ENCODE peak calls at places on chromosomes 5 and 9, in seven cellular contexts. K is H9, E is IMR-90, S is neuronal stem cell, M is mesendoderm, R is H1, W is trophoblast cell. T is an unnamed sample. For H3K4me1, the result is how much of the 10 kb centered on the place peaks cover.

GRCh38 chr5:10424124-10424731 is 17.5 kb upstream of the ROPN1L start:
- DNase-seq in K (peak), E (peak), S (no peak), M (peak), R (no peak), W (peak), T (peak)

GRCh38 chr9:77793909-77794308 is 145.8 kb upstream of the GNA14 start:
- DNase-seq in K (no peak), E (peak), S (no peak), M (no peak), R (no peak), W (no peak), T (peak)

GRCh38 chr5:156479864-156480263 is 152.9 kb downstream of the SGCD start:
- DNase-seq in K (no peak), E (peak), S (no peak), M (peak), R (no peak), W (peak), T (peak)

GRCh38 chr5:36418172-36418979 is 116.7 kb upstream of the RANBP3L start:
- DNase-seq in K (no peak), E (no peak), S (no peak), M (no peak), R (no peak), W (peak), T (no peak)

GRCh38 chr9:127523312-127523851 is 72.1 kb downstream of the LRSAM1 start:
- DNase-seq in K (no peak), E (peak), S (no peak), M (peak), R (no peak), W (peak), T (peak)

GRCh38 chr9:129748249-129748648 is 4.6 kb downstream of the PTGES start:
- DNase-seq in K (no peak), E (peak), S (no peak), M (no peak), R (no peak), W (no peak), T (no peak)

GRCh38 chr9:109382585-109382984 is 61.7 kb upstream of the EPB41L4B start:
- DNase-seq in K (no peak), E (no peak), S (no peak), M (no peak), R (no peak), W (no peak), T (no peak)

GRCh38 chr5:63963080-63963735 is 963 bp upstream of the HTR1A start:
- DNase-seq in K (peak), E (peak), S (peak), M (peak), R (no peak), W (peak), T (peak)

GRCh38 chr5:41094871-41095270 is 23.7 kb upstream of the MROH2B start:
- DNase-seq in K (no peak), E (no peak), S (no peak), M (peak), R (no peak), W (peak), T (no peak)

GRCh38 chr5:39412995-39413394 is 11.8 kb downstream of the DAB2 start:
- DNase-seq in K (no peak), E (no peak), S (no peak), M (no peak), R (no peak), W (no peak), T (no peak)

GRCh38 chr9:122780026-122780425 is 8.7 kb upstream of the OR5C1 start:
- DNase-seq in K (no peak), E (no peak), S (no peak), M (no peak), R (no peak), W (peak), T (no peak)

GRCh38 chr5:107806705-107807104 is 136.0 kb upstream of the EFNA5 start:
- DNase-seq in K (no peak), E (peak), S (no peak), M (peak), R (no peak), W (peak), T (peak)

GRCh38 chr5:139746691-139747582 is 48.7 kb upstream of the PSD2 start:
- DNase-seq in K (peak), E (peak), S (no peak), M (peak), R (no peak), W (no peak), T (peak)

GRCh38 chr5:148353634-148354033 is 18.3 kb downstream of the SPINK9 start:
- DNase-seq in K (no peak), E (no peak), S (no peak), M (no peak), R (no peak), W (no peak), T (no peak)

GRCh38 chr5:136679233-136679632 is 313.9 kb upstream of the TRPC7 start:
- DNase-seq in K (no peak), E (no peak), S (no peak), M (peak), R (no peak), W (no peak), T (no peak)

GRCh38 chr5:11609570-11610322 is 294.5 kb downstream of the CTNND2 start:
- DNase-seq in K (no peak), E (no peak), S (no peak), M (no peak), R (no peak), W (no peak), T (no peak)

GRCh38 chr5:137564475-137564961 is 65.4 kb upstream of the SPOCK1 start:
- DNase-seq in K (no peak), E (no peak), S (no peak), M (no peak), R (no peak), W (no peak), T (no peak)

GRCh38 chr5:109611505-109611904 is 78.2 kb upstream of the MAN2A1 start:
- DNase-seq in K (no peak), E (no peak), S (no peak), M (no peak), R (no peak), W (no peak), T (no peak)

GRCh38 chr9:37027582-37028424 is 6.3 kb downstream of the PAX5 start:
- DNase-seq in K (peak), E (peak), S (peak), M (peak), R (peak), W (peak), T (peak)

GRCh38 chr5:15544039-15544438 is 44.1 kb downstream of the FBXL7 start:
- DNase-seq in K (no peak), E (no peak), S (no peak), M (no peak), R (no peak), W (no peak), T (no peak)

GRCh38 chr9:125594211-125594610 is 112.8 kb downstream of the MAPKAP1 start:
- DNase-seq in K (no peak), E (no peak), S (no peak), M (no peak), R (no peak), W (no peak), T (no peak)

GRCh38 chr5:33272288-33272687 is 168.5 kb upstream of the TARS1 start:
- DNase-seq in K (no peak), E (peak), S (no peak), M (no peak), R (no peak), W (peak), T (peak)

GRCh38 chr5:118208031-118208453 is 780.3 kb downstream of the DTWD2 start:
- DNase-seq in K (no peak), E (no peak), S (no peak), M (no peak), R (no peak), W (no peak), T (no peak)

GRCh38 chr9:86494644-86495081 is 140.5 kb upstream of the TUT7 start:
- DNase-seq in K (no peak), E (peak), S (no peak), M (no peak), R (no peak), W (peak), T (peak)

GRCh38 chr5:180105827-180106312 is 34.3 kb upstream of the RNF130 start:
- DNase-seq in K (no peak), E (no peak), S (no peak), M (no peak), R (no peak), W (peak), T (no peak)

GRCh38 chr5:98497391-98497790 is 276.1 kb upstream of the RGMB start:
- DNase-seq in K (no peak), E (no peak), S (no peak), M (no peak), R (no peak), W (no peak), T (peak)

GRCh38 chr9:14313378-14313940 is 482 bp downstream of the NFIB start:
- DNase-seq in K (peak), E (peak), S (no peak), M (peak), R (no peak), W (peak), T (peak)

GRCh38 chr5:177496111-177497010 is 1.0 kb downstream of the PDLIM7 start:
- DNase-seq in K (peak), E (peak), S (peak), M (peak), R (no peak), W (peak), T (peak)

GRCh38 chr5:20420991-20421595 is 433.1 kb upstream of the CDH18 start:
- DNase-seq in K (peak), E (no peak), S (no peak), M (peak), R (no peak), W (no peak), T (no peak)

GRCh38 chr9:85024374-85024773 is 354.8 kb downstream of the NTRK2 start:
- DNase-seq in K (no peak), E (no peak), S (no peak), M (no peak), R (no peak), W (no peak), T (no peak)

GRCh38 chr9:132410642-132411041 is 631 bp downstream of the CFAP77 start:
- DNase-seq in K (no peak), E (no peak), S (no peak), M (no peak), R (no peak), W (no peak), T (no peak)

GRCh38 chr5:132416306-132417009 is 46.9 kb downstream of the SLC22A5 start:
- DNase-seq in K (no peak), E (no peak), S (no peak), M (no peak), R (no peak), W (peak), T (no peak)

GRCh38 chr9:89361031-89361430 is 42.7 kb downstream of the SECISBP2 start:
- DNase-seq in K (peak), E (no peak), S (no peak), M (no peak), R (no peak), W (no peak), T (no peak)

GRCh38 chr9:37455884-37456647 is 9.2 kb downstream of the ZBTB5 start:
- DNase-seq in K (no peak), E (no peak), S (no peak), M (no peak), R (no peak), W (no peak), T (no peak)

GRCh38 chr9:131008909-131009618 is at the start of gene LAMC3:
- DNase-seq in K (peak), E (no peak), S (no peak), M (peak), R (no peak), W (peak), T (no peak)

GRCh38 chr5:113678924-113679575 is 165.6 kb downstream of the YTHDC2 start:
- DNase-seq in K (peak), E (peak), S (peak), M (peak), R (no peak), W (peak), T (peak)

GRCh38 chr5:93915142-93915553 is 173.7 kb upstream of the POU5F2 start:
- DNase-seq in K (no peak), E (peak), S (no peak), M (peak), R (no peak), W (peak), T (peak)
- H3K4me1 ChIP-seq in K (under half), E (under half), S (under half), M (under half), R (under half), W (under half), T (under half)

GRCh38 chr9:120713257-120714087 is 798 bp downstream of the MEGF9 start:
- DNase-seq in K (peak), E (no peak), S (no peak), M (no peak), R (no peak), W (peak), T (no peak)
- H3K23ac ChIP-seq in K (no peak), E (peak), S (peak), M (peak), R (no peak), W (no peak), T (no peak)

DNA sequence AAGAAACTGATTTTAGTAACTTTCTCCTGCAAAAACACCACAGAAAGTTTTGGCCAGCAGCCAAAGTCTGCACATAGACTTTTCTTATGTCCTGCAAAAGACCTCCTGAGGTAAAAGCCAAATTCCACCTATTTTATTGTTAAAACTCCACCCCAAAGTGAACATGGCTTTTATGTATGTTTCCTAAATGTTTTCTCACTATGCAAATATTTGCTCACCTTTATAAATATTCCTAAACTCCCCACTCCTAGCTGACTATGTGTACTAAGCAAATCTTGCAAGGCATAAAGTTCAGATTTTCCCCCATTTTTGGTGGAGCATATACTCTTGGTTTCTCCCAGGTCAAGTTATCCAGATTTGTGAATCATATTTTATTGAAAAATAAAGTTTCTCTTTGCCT is 446.2 kb downstream of the DNAH5 start:
- DNase-seq in K (no peak), E (no peak), S (no peak), M (no peak), R (no peak), W (no peak), T (no peak)
- H3K4me1 ChIP-seq in K (under half), E (under half), S (under half), M (under half), R (under half), W (under half), T (under half)

DNA sequence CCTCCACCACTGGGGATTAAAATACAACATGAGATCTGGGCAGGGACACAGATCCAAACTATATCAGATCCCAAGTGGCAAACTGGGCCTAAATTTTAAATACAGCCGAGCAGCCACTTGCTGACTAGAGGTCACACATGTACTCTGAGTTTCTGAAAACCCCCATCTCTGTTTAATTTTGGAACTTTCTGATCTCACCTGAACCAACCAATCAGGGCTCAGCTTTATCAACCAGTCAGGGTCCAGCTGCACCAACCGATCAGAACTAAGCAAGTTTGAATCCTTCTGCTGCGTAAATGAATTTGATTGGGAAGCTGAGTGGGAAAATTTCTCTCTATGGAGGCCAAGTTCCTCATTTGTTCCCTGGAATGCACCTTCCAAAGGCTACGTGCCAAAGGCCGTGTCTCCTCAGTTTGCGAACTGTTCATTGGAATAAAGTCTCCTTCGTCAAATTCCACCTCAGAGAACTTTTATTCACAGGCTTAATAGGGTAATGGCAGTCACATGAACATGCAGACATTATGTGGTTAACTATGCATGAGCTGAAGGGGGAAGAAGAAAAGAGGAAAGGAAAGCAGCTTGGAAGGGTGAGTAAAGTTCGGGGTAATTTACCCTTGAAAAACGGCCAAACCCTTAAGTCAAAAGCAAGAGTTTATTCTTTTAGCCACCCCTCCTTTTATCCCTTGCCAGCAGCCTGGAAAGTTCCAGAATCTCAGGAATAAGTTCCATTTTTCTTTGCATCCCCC is 3.7 kb downstream of the CD180 start:
- DNase-seq in K (no peak), E (no peak), S (no peak), M (no peak), R (no peak), W (peak), T (no peak)
- H3K23ac ChIP-seq in K (no peak), E (no peak), S (no peak), M (no peak), R (no peak), W (no peak), T (no peak)

DNA sequence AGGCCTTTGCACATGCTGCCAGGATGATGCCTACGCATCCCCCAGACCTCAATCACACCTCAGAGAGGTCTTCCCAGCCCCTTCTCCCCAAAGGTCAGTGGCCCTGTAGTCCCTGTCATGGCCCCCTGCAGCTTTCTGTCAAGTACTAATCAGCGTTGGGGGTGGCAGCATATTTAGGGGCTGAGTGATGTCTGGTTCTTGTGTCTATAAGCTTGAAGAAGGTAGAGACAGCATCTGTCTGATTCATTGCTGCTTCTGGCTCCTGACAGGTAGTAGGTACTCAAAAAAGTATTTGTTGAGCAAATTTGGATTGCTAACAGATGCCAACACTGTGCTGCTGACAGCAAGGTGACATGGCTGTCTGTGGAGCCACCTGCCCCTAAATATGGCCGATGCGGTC is 51.6 kb upstream of the RPL26L1 start:
- DNase-seq in K (no peak), E (no peak), S (no peak), M (no peak), R (no peak), W (no peak), T (no peak)
- H3K4me1 ChIP-seq in K (under half), E (half or more), S (under half), M (under half), R (under half), W (under half), T (under half)